ENCODE peak calls at places on chromosome 21, in four cellular contexts. J is upper lobe of right lung, D is lung microvascular endothelial cell, U is EH. A is an unnamed sample.

GRCh38 chr21:41932576-41933258 is 21.1 kb downstream of the C2CD2 start:
- DNase-seq in D (peak), U (peak), J (no peak), A (peak)

GRCh38 chr21:37435120-37435519 is 68.5 kb downstream of the DYRK1A start:
- DNase-seq in J (no peak), D (peak), U (peak), A (peak)

GRCh38 chr21:22758478-22758877 is 1760.3 kb downstream of the NCAM2 start:
- DNase-seq in U (no peak), D (no peak), J (no peak), A (no peak)

GRCh38 chr21:42433946-42434551 is 30.3 kb downstream of the UBASH3A start:
- DNase-seq in J (no peak), D (no peak), U (no peak), A (no peak)

GRCh38 chr21:36783612-36784383 is 84.9 kb downstream of the SIM2 start:
- DNase-seq in U (peak), J (no peak), D (peak), A (peak)

GRCh38 chr21:45225741-45226327 is 61.9 kb downstream of the POFUT2 start:
- DNase-seq in U (no peak), D (no peak), J (no peak), A (no peak)

GRCh38 chr21:25243809-25244208 is 363.5 kb downstream of the MRPL39 start:
- DNase-seq in D (no peak), J (no peak), U (no peak), A (peak)

GRCh38 chr21:17343055-17343454 is 169.8 kb upstream of the CXADR start:
- DNase-seq in D (peak), J (no peak), U (peak), A (peak)

GRCh38 chr21:28832013-28832714 is 160.5 kb downstream of the LTN1 start:
- DNase-seq in U (peak), D (peak), J (no peak), A (peak)

GRCh38 chr21:45531393-45532215 is 10.6 kb downstream of the SLC19A1 start:
- DNase-seq in D (no peak), J (peak), U (no peak), A (no peak)

GRCh38 chr21:16709866-16710550 is 802.8 kb upstream of the CXADR start:
- DNase-seq in U (no peak), D (no peak), J (no peak), A (no peak)